ENCODE peak calls at places on chromosome 11, in eight cellular contexts. One of them, this sample, is unnamed.

GRCh38 chr11:20261526-20261925 is 101.3 kb upstream of the DBX1 start:
- DNase-seq in A549: no peak
- DNase-seq in kidney: no peak
- DNase-seq in IMR-90: peak; percentile 4
- DNase-seq in body of pancreas: no peak
- DNase-seq in Peyer's patch: no peak
- DNase-seq in sigmoid colon: no peak
- DNase-seq in hepatocyte: no peak
- DNase-seq in this sample: no peak

GRCh38 chr11:1298695-1299492 is 10.5 kb downstream of the TOLLIP start:
- DNase-seq in body of pancreas: peak; percentile 93
- DNase-seq in hepatocyte: peak; percentile 94
- DNase-seq in A549: peak; percentile 76
- DNase-seq in sigmoid colon: peak; percentile 93
- DNase-seq in IMR-90: peak; percentile 59
- DNase-seq in kidney: peak; percentile 90
- DNase-seq in Peyer's patch: peak; percentile 28
- DNase-seq in this sample: no peak

GRCh38 chr11:7576671-7577225 is 62.9 kb downstream of the PPFIBP2 start:
- DNase-seq in Peyer's patch: no peak
- DNase-seq in A549: no peak
- DNase-seq in kidney: peak; percentile 71
- DNase-seq in body of pancreas: no peak
- DNase-seq in sigmoid colon: peak; percentile 75
- DNase-seq in hepatocyte: no peak
- DNase-seq in IMR-90: peak; percentile 47
- DNase-seq in this sample: no peak

GRCh38 chr11:106381895-106382294 is 304.4 kb downstream of the AASDHPPT start:
- DNase-seq in IMR-90: no peak
- DNase-seq in Peyer's patch: no peak
- DNase-seq in sigmoid colon: no peak
- DNase-seq in hepatocyte: no peak
- DNase-seq in A549: no peak
- DNase-seq in body of pancreas: no peak
- DNase-seq in kidney: no peak
- DNase-seq in this sample: no peak

GRCh38 chr11:76767659-76768058 is 15.5 kb upstream of the TSKU start:
- DNase-seq in kidney: no peak
- DNase-seq in body of pancreas: no peak
- DNase-seq in hepatocyte: no peak
- DNase-seq in sigmoid colon: no peak
- DNase-seq in IMR-90: no peak
- DNase-seq in A549: no peak
- DNase-seq in Peyer's patch: no peak
- DNase-seq in this sample: no peak

GRCh38 chr11:71947498-71947897 is 18.7 kb downstream of the RNF121 start:
- DNase-seq in body of pancreas: no peak
- DNase-seq in A549: peak; percentile 52
- DNase-seq in sigmoid colon: no peak
- DNase-seq in Peyer's patch: no peak
- DNase-seq in hepatocyte: peak; percentile 62
- DNase-seq in kidney: no peak
- DNase-seq in IMR-90: no peak
- DNase-seq in this sample: no peak

GRCh38 chr11:86160546-86161149 is 83.9 kb upstream of the EED start:
- DNase-seq in Peyer's patch: no peak
- DNase-seq in hepatocyte: no peak
- DNase-seq in sigmoid colon: no peak
- DNase-seq in kidney: no peak
- DNase-seq in IMR-90: peak; percentile 50
- DNase-seq in body of pancreas: no peak
- DNase-seq in A549: peak; percentile 69
- DNase-seq in this sample: peak; percentile 57

GRCh38 chr11:61090521-61090920 is 11.8 kb upstream of the CD5 start:
- DNase-seq in body of pancreas: no peak
- DNase-seq in IMR-90: no peak
- DNase-seq in sigmoid colon: no peak
- DNase-seq in A549: no peak
- DNase-seq in hepatocyte: no peak
- DNase-seq in kidney: no peak
- DNase-seq in Peyer's patch: no peak
- DNase-seq in this sample: no peak

GRCh38 chr11:14381968-14382367 is 23.0 kb upstream of the RRAS2 start:
- DNase-seq in sigmoid colon: no peak
- DNase-seq in A549: no peak
- DNase-seq in hepatocyte: no peak
- DNase-seq in body of pancreas: no peak
- DNase-seq in IMR-90: no peak
- DNase-seq in Peyer's patch: no peak
- DNase-seq in kidney: no peak
- DNase-seq in this sample: no peak

GRCh38 chr11:65572356-65573043 is at the start of gene FAM89B:
- DNase-seq in A549: peak; percentile 82
- DNase-seq in body of pancreas: peak; percentile 93
- DNase-seq in IMR-90: peak; percentile 77
- DNase-seq in Peyer's patch: peak; percentile 95
- DNase-seq in sigmoid colon: peak; percentile 97
- DNase-seq in hepatocyte: peak; percentile 93
- DNase-seq in kidney: peak; percentile 96
- DNase-seq in this sample: peak; percentile 93

GRCh38 chr11:30281476-30282288 is 41.2 kb upstream of the ARL14EP start:
- DNase-seq in kidney: no peak
- DNase-seq in body of pancreas: no peak
- DNase-seq in A549: no peak
- DNase-seq in sigmoid colon: no peak
- DNase-seq in IMR-90: no peak
- DNase-seq in Peyer's patch: no peak
- DNase-seq in hepatocyte: no peak
- DNase-seq in this sample: no peak

DNA sequence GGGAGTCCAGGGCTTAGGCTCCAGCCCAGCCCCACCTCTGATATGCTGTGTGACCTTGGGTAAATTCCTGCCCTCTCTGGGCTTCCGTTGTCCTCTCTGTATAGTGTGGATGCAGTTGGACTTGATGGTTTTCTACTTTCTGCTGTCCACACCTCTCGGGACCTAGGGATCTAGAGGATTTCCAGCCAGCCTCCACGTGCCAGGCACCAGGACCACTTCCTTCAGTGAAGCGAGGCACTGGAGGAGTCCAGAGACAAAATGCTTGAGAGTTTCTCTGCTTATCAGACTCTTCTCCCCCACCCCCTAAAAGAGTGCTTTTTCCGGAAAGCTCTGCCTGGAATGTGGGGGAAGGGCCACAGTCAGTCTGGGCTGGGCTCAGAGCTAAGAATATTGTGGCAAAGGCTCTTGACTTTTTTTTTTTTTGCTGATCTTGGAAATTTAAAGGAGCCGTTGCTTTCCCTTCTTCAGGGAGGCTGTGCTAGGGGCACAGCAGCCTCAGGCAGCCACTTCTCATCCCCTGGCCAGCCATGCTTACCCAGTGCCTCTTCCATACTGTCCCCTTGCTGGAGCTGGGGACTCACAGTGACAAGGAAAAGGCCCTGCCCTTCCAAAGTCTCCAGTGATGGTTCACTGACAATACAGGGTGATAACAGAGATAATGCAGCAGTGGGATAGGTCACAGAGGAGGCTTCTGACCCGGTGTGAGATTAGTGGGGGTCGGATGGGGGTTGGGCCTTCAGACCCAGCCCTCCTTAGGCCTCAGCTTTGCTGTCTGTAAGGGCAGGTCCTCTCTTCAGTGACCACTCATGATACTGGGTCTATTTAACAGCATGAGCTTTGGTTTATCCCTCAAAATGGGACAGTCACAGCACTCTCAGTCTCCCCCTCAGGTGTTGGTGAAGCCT is 2.9 kb upstream of the SERPINH1 start:
- DNase-seq in body of pancreas: peak; percentile 37
- DNase-seq in Peyer's patch: no peak
- DNase-seq in IMR-90: peak; percentile 75
- DNase-seq in sigmoid colon: no peak
- DNase-seq in kidney: no peak
- DNase-seq in A549: no peak
- DNase-seq in hepatocyte: peak; percentile 80
- DNase-seq in this sample: no peak
- H3K27ac ChIP-seq in body of pancreas: peak overlapping the region; percentile 42
- H3K27ac ChIP-seq in Peyer's patch: peak overlapping the region; percentile 61
- H3K27ac ChIP-seq in IMR-90: peak overlapping the region; percentile 96
- H3K27ac ChIP-seq in sigmoid colon: peak overlapping the region; percentile 100
- H3K27ac ChIP-seq in kidney: peak overlapping the region; percentile 94
- H3K27ac ChIP-seq in A549: peak overlapping the region; percentile 15
- H3K27ac ChIP-seq in hepatocyte: peak overlapping the region; percentile 99
- H3K27ac ChIP-seq in this sample: no peak overlapping the region

DNA sequence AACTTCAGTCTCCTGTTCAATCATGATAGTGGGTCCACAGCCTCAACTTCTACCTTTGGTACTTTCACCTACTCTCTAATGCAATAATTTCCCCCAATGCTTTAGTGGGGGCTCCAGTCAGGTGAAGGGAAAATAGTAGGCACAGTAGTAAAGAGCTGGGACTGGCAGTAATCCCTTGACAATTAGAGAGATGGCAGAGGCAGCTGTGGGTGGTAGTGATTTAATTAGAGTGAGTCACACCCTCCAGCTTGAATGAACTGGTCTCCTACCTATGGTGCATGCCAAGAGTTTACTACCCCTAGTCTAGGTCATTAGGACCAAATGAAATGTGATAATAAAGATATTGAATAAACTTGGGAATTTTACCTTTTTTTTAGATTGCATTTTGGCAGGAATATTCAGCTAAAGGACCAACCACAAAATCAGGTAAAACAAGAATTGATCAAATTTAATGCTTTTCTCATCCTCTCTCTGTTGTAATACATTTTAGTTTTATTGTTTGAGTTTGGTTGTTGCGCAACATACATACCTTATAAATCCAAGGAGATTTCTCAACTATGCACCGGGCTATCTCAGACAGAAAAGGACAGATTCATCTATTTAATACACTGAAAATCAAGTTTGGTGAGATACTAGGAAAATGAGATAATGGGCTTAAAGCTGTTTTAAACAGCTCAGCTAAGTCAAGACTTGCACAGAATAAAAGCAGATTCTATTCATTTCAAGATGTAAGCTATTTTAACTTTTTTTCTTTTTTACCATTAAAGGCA is 9.0 kb downstream of the PRRG4 start:
- DNase-seq in A549: peak; percentile 13
- DNase-seq in Peyer's patch: no peak
- DNase-seq in IMR-90: no peak
- DNase-seq in hepatocyte: peak; percentile 13
- DNase-seq in body of pancreas: no peak
- DNase-seq in sigmoid colon: no peak
- DNase-seq in kidney: no peak
- DNase-seq in this sample: no peak
- H3K27ac ChIP-seq in A549: no peak overlapping the region
- H3K27ac ChIP-seq in Peyer's patch: no peak overlapping the region
- H3K27ac ChIP-seq in IMR-90: no peak overlapping the region
- H3K27ac ChIP-seq in hepatocyte: no peak overlapping the region
- H3K27ac ChIP-seq in body of pancreas: no peak overlapping the region
- H3K27ac ChIP-seq in sigmoid colon: no peak overlapping the region
- H3K27ac ChIP-seq in kidney: no peak overlapping the region
- H3K27ac ChIP-seq in this sample: no peak overlapping the region

GRCh38 chr11:64231536-64231935 is 1.2 kb downstream of the DNAJC4 start:
- DNase-seq in A549: no peak
- DNase-seq in kidney: no peak
- DNase-seq in sigmoid colon: no peak
- DNase-seq in body of pancreas: no peak
- DNase-seq in IMR-90: no peak
- DNase-seq in hepatocyte: no peak
- DNase-seq in Peyer's patch: no peak
- DNase-seq in this sample: no peak

GRCh38 chr11:64230209-64230984 is at the start of gene DNAJC4:
- DNase-seq in sigmoid colon: peak; percentile 96
- DNase-seq in A549: peak; percentile 91
- DNase-seq in IMR-90: peak; percentile 81
- DNase-seq in body of pancreas: peak; percentile 97
- DNase-seq in hepatocyte: peak; percentile 96
- DNase-seq in kidney: peak; percentile 96
- DNase-seq in Peyer's patch: peak; percentile 99
- DNase-seq in this sample: peak; percentile 88

GRCh38 chr11:64229959-64230208 is 464 bp upstream of the DNAJC4 start:
- DNase-seq in IMR-90: no peak
- DNase-seq in kidney: no peak
- DNase-seq in hepatocyte: no peak
- DNase-seq in Peyer's patch: no peak
- DNase-seq in sigmoid colon: no peak
- DNase-seq in body of pancreas: no peak
- DNase-seq in A549: no peak
- DNase-seq in this sample: no peak

GRCh38 chr11:64232182-64233018 is 2.0 kb upstream of the VEGFB start:
- DNase-seq in A549: no peak
- DNase-seq in hepatocyte: no peak
- DNase-seq in IMR-90: no peak
- DNase-seq in sigmoid colon: no peak
- DNase-seq in Peyer's patch: no peak
- DNase-seq in kidney: peak; percentile 73
- DNase-seq in body of pancreas: no peak
- DNase-seq in this sample: no peak

GRCh38 chr11:64230985-64231365 is 627 bp downstream of the DNAJC4 start:
- DNase-seq in IMR-90: no peak
- DNase-seq in sigmoid colon: no peak
- DNase-seq in hepatocyte: no peak
- DNase-seq in body of pancreas: no peak
- DNase-seq in Peyer's patch: no peak
- DNase-seq in A549: no peak
- DNase-seq in kidney: no peak
- DNase-seq in this sample: no peak
- H3K27ac ChIP-seq in IMR-90: peak overlapping the region; percentile 51
- H3K27ac ChIP-seq in sigmoid colon: peak overlapping the region; percentile 95
- H3K27ac ChIP-seq in hepatocyte: peak overlapping the region; percentile 78
- H3K27ac ChIP-seq in body of pancreas: peak overlapping the region; percentile 93
- H3K27ac ChIP-seq in Peyer's patch: peak overlapping the region; percentile 91
- H3K27ac ChIP-seq in A549: peak overlapping the region; percentile 95
- H3K27ac ChIP-seq in kidney: peak overlapping the region; percentile 89
- H3K27ac ChIP-seq in this sample: peak overlapping the region; percentile 86

DNA sequence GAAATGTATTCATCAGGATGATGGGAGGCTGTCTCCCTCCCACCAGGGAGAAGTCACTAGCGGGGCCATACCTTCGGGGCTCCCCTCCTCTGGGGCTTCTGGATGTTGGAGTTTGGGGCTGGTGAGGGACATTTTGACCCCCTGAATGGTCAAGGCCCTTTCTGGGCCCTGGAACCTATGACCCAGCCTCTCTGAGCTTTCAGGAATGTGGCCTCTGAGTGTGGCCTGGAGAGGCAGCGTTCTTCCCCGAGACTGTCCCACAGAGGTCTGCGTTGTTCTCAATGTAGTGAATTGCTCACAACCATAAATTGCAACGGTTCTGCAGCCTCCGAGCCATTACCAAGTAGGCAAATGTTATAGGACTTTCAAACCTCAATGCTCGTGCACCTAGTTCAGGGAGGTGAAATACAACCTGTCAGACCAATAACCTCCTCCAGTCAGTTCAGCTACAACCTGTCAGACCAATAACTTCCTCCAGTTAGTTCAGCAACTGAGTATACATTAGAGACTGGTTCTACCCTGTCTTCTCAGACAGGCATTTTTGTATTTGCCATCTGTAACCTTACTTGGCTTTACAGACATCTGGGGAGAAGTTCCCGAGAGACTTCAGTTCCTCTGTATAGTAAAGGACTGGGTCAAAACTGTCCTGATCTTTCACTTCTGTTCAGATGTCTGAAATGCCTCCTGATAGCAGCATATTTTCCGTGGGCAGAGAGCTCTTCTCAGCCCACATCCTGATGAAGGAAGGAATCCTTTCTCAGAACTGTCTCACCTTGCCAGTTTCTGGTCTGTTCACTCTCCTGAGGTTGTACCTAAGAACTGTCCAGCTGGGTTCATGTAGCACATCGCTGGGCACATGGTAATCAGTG is 34.1 kb downstream of the MICAL2 start:
- DNase-seq in A549: no peak
- DNase-seq in Peyer's patch: no peak
- DNase-seq in kidney: no peak
- DNase-seq in body of pancreas: no peak
- DNase-seq in sigmoid colon: no peak
- DNase-seq in IMR-90: no peak
- DNase-seq in hepatocyte: no peak
- DNase-seq in this sample: no peak
- H3K27ac ChIP-seq in A549: peak overlapping the region; percentile 39
- H3K27ac ChIP-seq in Peyer's patch: no peak overlapping the region
- H3K27ac ChIP-seq in kidney: peak overlapping the region; percentile 80
- H3K27ac ChIP-seq in body of pancreas: peak overlapping the region; percentile 28
- H3K27ac ChIP-seq in sigmoid colon: peak overlapping the region; percentile 92
- H3K27ac ChIP-seq in IMR-90: peak overlapping the region; percentile 34
- H3K27ac ChIP-seq in hepatocyte: peak overlapping the region; percentile 87
- H3K27ac ChIP-seq in this sample: no peak overlapping the region

This sample was measured in CD4-positive, CD25-positive, alpha-beta regulatory T cell.